ENCODE peak calls at places on chromosomes 16 and 17, in six cellular contexts. S is AG10803, U is NCI-H2081, B is AML-193, R is SK-N-SH, X is A673. K is an unnamed sample.

GRCh38 chr16:21302898-21303528 is 24.9 kb upstream of the CRYM start:
- DNase-seq in S (peak), U (no peak), B (no peak), R (no peak), X (no peak), K (no peak)

GRCh38 chr17:2690165-2691068 is 21.1 kb downstream of the CLUH start:
- DNase-seq in S (no peak), U (no peak), B (no peak), R (peak), X (no peak), K (no peak)

GRCh38 chr17:57570740-57571344 is 174.3 kb downstream of the CCDC182 start:
- DNase-seq in S (no peak), U (peak), B (no peak), R (no peak), X (no peak), K (no peak)

GRCh38 chr16:57029161-57030160 is 40.1 kb downstream of the NLRC5 start:
- DNase-seq in S (peak), U (no peak), B (no peak), R (no peak), X (no peak), K (no peak)

GRCh38 chr16:69283851-69284250 is 27.3 kb upstream of the VPS4A start:
- DNase-seq in S (no peak), U (no peak), B (no peak), R (no peak), X (no peak), K (no peak)

GRCh38 chr17:79391808-79392233 is 219.0 kb downstream of the RBFOX3 start:
- DNase-seq in S (peak), U (peak), B (peak), R (peak), X (peak), K (peak)

GRCh38 chr16:58417600-58417999 is 25.3 kb downstream of the GINS3 start:
- DNase-seq in S (no peak), U (no peak), B (no peak), R (peak), X (no peak), K (no peak)

GRCh38 chr16:57413301-57413730 is 8.7 kb downstream of the CCL17 start:
- DNase-seq in S (no peak), U (no peak), B (no peak), R (no peak), X (no peak), K (no peak)

GRCh38 chr16:79210629-79211028 is 389.9 kb downstream of the MAF start:
- DNase-seq in S (no peak), U (no peak), B (no peak), R (no peak), X (no peak), K (no peak)

GRCh38 chr17:80843741-80844156 is 147.9 kb upstream of the CHMP6 start:
- DNase-seq in S (no peak), U (no peak), B (no peak), R (no peak), X (no peak), K (no peak)

GRCh38 chr17:156094-156621 is 18.8 kb downstream of the SCGB1C2 start:
- DNase-seq in S (no peak), U (no peak), B (no peak), R (no peak), X (no peak), K (no peak)

GRCh38 chr17:1362065-1362848 is 37.8 kb downstream of the YWHAE start:
- DNase-seq in S (no peak), U (no peak), B (no peak), R (no peak), X (no peak), K (no peak)

GRCh38 chr17:74042744-74043486 is 160.6 kb upstream of the RPL38 start:
- DNase-seq in S (peak), U (no peak), B (no peak), R (no peak), X (peak), K (no peak)

GRCh38 chr16:4892356-4893102 is 44.4 kb downstream of the PPL start:
- DNase-seq in S (peak), U (peak), B (no peak), R (no peak), X (no peak), K (no peak)

GRCh38 chr17:5254414-5254813 is 19.8 kb upstream of the SCIMP start:
- DNase-seq in S (no peak), U (no peak), B (no peak), R (no peak), X (no peak), K (no peak)

GRCh38 chr16:86307518-86307903 is 202.8 kb upstream of the FOXF1 start:
- DNase-seq in S (peak), U (no peak), B (no peak), R (no peak), X (no peak), K (no peak)

GRCh38 chr17:2996938-2997670 is 66.3 kb downstream of the OR1D5 start:
- DNase-seq in S (no peak), U (no peak), B (no peak), R (no peak), X (no peak), K (no peak)

GRCh38 chr16:56824335-56824734 is 40.7 kb upstream of the SLC12A3 start:
- DNase-seq in S (peak), U (peak), B (no peak), R (no peak), X (peak), K (no peak)

GRCh38 chr17:57750109-57750845 is 5.2 kb upstream of the CCDC182 start:
- DNase-seq in S (no peak), U (no peak), B (peak), R (no peak), X (no peak), K (no peak)

GRCh38 chr17:4854181-4854681 is 21.1 kb downstream of the MINK1 start:
- DNase-seq in S (peak), U (no peak), B (no peak), R (no peak), X (no peak), K (peak)

GRCh38 chr16:58417035-58417434 is 24.8 kb downstream of the GINS3 start:
- DNase-seq in S (no peak), U (no peak), B (no peak), R (no peak), X (no peak), K (no peak)

GRCh38 chr17:65066858-65067257 is 10.3 kb upstream of the GNA13 start:
- DNase-seq in S (no peak), U (no peak), B (no peak), R (no peak), X (no peak), K (no peak)

GRCh38 chr16:35149550-35149949 is 1690.1 kb downstream of the TP53TG3F start:
- DNase-seq in S (no peak), U (no peak), B (no peak), R (no peak), X (no peak), K (no peak)

K was measured in mesothelial cell of epicardium.